ENCODE peak calls at places on chromosomes 3 and 15, in ten cellular contexts. L is fibroblast of the aortic adventitia, U is RWPE1, B is lower leg skin, Q is lower lobe of right lung, X is IMR-90, D is bronchial epithelial cell, I is heart left ventricle, Z is GM10248, N is Peyer's patch. K is an unnamed sample.

GRCh38 chr3:77370413-77370812 is 330.5 kb downstream of the ROBO2 start:
- DNase-seq in X (peak), I (peak), N (no peak), L (no peak), B (peak), Z (no peak), D (peak), Q (no peak), U (peak), K (no peak)

GRCh38 chr3:186411994-186412393 is 50.0 kb upstream of the DGKG start:
- DNase-seq in L (no peak), Z (peak), B (no peak), U (peak), Q (no peak), I (no peak), N (no peak), X (no peak), D (peak), K (peak)

GRCh38 chr3:33057320-33058298 is 39.3 kb downstream of the GLB1 start:
- DNase-seq in X (no peak), L (peak), I (no peak), Z (no peak), U (no peak), Q (no peak), D (no peak), N (no peak), B (no peak), K (no peak)

GRCh38 chr15:92677998-92678397 is 22.4 kb upstream of the FAM174B start:
- DNase-seq in B (peak), L (no peak), I (peak), X (no peak), N (peak), Z (no peak), Q (no peak), U (no peak), D (no peak), K (no peak)

GRCh38 chr15:64699767-64700388 is 75.5 kb downstream of the RBPMS2 start:
- DNase-seq in Z (no peak), X (peak), L (peak), I (peak), N (no peak), B (peak), Q (peak), U (peak), D (peak), K (no peak)

GRCh38 chr3:64846009-64846408 is 158.2 kb upstream of the ADAMTS9 start:
- DNase-seq in L (no peak), X (no peak), Z (no peak), D (no peak), B (no peak), N (no peak), U (no peak), Q (no peak), I (no peak), K (no peak)

GRCh38 chr3:25783661-25784512 is 644 bp upstream of the NGLY1 start:
- DNase-seq in Z (no peak), U (peak), I (peak), X (peak), Q (peak), L (peak), N (no peak), B (peak), D (peak), K (peak)

GRCh38 chr3:94524102-94524922 is 461.5 kb downstream of the NSUN3 start:
- DNase-seq in L (no peak), X (no peak), B (no peak), U (no peak), Z (no peak), I (no peak), N (no peak), Q (no peak), D (no peak), K (no peak)

GRCh38 chr3:112699436-112699978 is 58.6 kb upstream of the CCDC80 start:
- DNase-seq in U (no peak), L (peak), Q (no peak), I (no peak), D (peak), Z (no peak), N (no peak), B (no peak), X (peak), K (no peak)
- TF ChIP-seq CTCF in U (no peak), L (no peak), Q (no peak), I (no peak), D (peak), Z (no peak), N (no peak), B (no peak), X (peak), K (no peak)

DNA sequence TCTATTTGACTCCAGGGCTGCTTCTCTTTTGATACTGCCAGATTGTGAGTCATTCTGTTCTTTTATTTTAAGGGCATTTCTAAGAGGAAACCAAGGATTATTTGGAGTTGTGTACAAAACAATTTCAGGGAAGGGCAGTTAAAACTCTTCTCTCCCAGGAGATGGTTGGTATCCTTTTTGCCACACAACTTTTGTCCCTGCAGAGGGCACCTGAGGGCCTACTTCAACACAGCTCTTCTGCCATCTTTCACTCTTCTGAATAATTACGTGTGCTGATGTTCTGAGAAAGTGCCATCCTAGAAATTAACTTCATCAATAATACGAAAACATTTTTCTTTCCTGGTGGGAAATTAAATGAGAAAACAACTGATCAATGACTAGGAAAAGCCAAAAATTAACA is 75.7 kb upstream of the GADL1 start:
- DNase-seq in Q (no peak), U (peak), L (peak), N (no peak), X (no peak), D (peak), I (no peak), Z (no peak), B (no peak), K (no peak)
- TF ChIP-seq CTCF in Q (peak), U (no peak), L (peak), N (peak), X (peak), D (peak), I (no peak), Z (peak), B (no peak), K (peak)

GRCh38 chr15:28912422-28912821 is 26.6 kb downstream of the APBA2 start:
- DNase-seq in Z (no peak), X (peak), B (no peak), Q (peak), I (no peak), N (no peak), L (no peak), D (no peak), U (no peak), K (no peak)
- TF ChIP-seq CTCF in Z (no peak), X (no peak), B (no peak), Q (no peak), I (no peak), N (no peak), L (no peak), D (no peak), U (no peak), K (no peak)

DNA sequence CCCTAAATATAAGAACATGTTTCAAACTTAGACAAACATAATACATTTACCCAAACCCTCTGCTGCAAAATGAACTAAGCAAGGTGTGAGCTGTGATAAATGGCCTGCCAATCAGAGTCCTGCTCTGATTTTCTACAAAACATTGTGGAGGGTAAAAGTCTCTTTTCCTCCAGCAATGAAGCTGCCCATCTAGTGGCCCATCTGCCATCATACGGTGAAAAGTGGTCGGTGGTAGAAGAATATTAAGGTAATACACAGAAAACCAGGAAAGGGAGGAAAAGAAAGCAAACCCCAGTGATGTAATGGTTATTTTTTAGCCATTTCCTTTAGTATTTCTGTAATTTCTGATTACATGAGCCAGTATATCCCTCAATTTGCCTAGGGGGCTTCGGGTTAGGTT is 838.1 kb downstream of the TBL1XR1 start:
- DNase-seq in L (no peak), I (no peak), X (no peak), U (peak), N (no peak), D (no peak), B (no peak), Z (no peak), Q (no peak), K (no peak)
- TF ChIP-seq CTCF in L (no peak), I (no peak), X (no peak), U (no peak), N (no peak), D (no peak), B (no peak), Z (no peak), Q (no peak), K (no peak)

DNA sequence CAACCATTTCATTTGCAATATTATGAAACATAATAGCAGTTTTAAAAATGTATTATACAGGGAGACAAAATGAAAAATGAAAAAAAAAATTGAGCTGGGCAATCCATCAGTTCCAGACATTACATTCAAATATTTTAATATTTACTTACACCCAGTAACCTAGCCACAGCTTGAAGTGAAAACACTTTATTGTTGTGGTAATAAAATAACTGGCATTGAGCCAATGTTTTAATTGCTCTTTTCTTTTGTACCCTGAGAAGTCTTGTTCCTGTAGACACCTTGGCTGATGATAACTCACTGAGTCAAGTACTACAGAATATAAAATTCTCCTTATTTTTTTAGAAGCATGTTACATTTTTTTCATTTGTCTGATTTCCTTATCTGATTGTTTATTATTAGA is 180.6 kb downstream of the ROBO1 start:
- DNase-seq in N (no peak), I (no peak), D (no peak), Q (no peak), B (no peak), Z (no peak), X (no peak), U (no peak), L (no peak), K (no peak)
- TF ChIP-seq CTCF in N (no peak), I (no peak), D (no peak), Q (no peak), B (no peak), Z (no peak), X (no peak), U (no peak), L (no peak), K (no peak)

K was measured in GM13976.